ENCODE peak calls at places on chromosomes 1 and 21, in eight cellular contexts. Z is GM20000, F is pancreas, E is astrocyte of the spinal cord, J is fibroblast of lung, T is brain microvascular endothelial cell, Y is AG04450, I is fibroblast of mammary gland. L is an unnamed sample.

GRCh38 chr1:6262570-6263420 is 1.9 kb upstream of the GPR153 start:
- DNase-seq in Y (no peak), E (no peak), J (no peak), F (no peak), T (no peak), Z (no peak), I (peak), L (no peak)

GRCh38 chr1:168371477-168371876 is 90.8 kb downstream of the TBX19 start:
- DNase-seq in T (no peak), F (no peak), Z (no peak), I (no peak), J (no peak), E (no peak), Y (no peak), L (no peak)

GRCh38 chr1:95257758-95258157 is 23.7 kb downstream of the RWDD3 start:
- DNase-seq in T (peak), I (no peak), F (no peak), J (peak), E (no peak), Y (no peak), Z (no peak), L (no peak)

GRCh38 chr1:211114446-211114845 is 19.5 kb downstream of the KCNH1 start:
- DNase-seq in T (no peak), F (no peak), E (no peak), Y (no peak), I (no peak), Z (no peak), J (no peak), L (no peak)

GRCh38 chr1:147892216-147892615 is 10.4 kb upstream of the GJA8 start:
- DNase-seq in I (no peak), J (no peak), E (no peak), Y (no peak), T (no peak), F (no peak), Z (no peak), L (peak)

GRCh38 chr1:63506782-63507181 is 16.2 kb downstream of the ITGB3BP start:
- DNase-seq in E (no peak), I (no peak), T (no peak), F (no peak), J (no peak), Y (no peak), Z (no peak), L (no peak)

GRCh38 chr1:161082996-161083742 is 6.2 kb downstream of the NECTIN4 start:
- DNase-seq in T (peak), I (peak), E (peak), J (peak), F (peak), Y (peak), Z (no peak), L (peak)

GRCh38 chr21:32947736-32948135 is 78.0 kb upstream of the OLIG2 start:
- DNase-seq in F (no peak), Y (no peak), I (no peak), Z (no peak), T (no peak), J (no peak), E (no peak), L (no peak)

GRCh38 chr1:24727490-24728214 is 17.6 kb upstream of the CLIC4 start:
- DNase-seq in Y (no peak), T (peak), E (peak), F (no peak), Z (peak), J (peak), I (peak), L (no peak)

GRCh38 chr1:92478393-92478792 is 8.3 kb downstream of the GFI1 start:
- DNase-seq in I (no peak), F (no peak), Y (no peak), Z (no peak), J (no peak), T (no peak), E (no peak), L (peak)

GRCh38 chr1:78651247-78651646 is 1.6 kb downstream of the IFI44 start:
- DNase-seq in I (peak), Z (no peak), T (peak), E (peak), Y (no peak), F (no peak), J (peak), L (no peak)

GRCh38 chr1:27109103-27109822 is 45.7 kb downstream of the SLC9A1 start:
- DNase-seq in E (no peak), I (peak), T (no peak), J (no peak), F (no peak), Y (no peak), Z (no peak), L (peak)

GRCh38 chr1:75310067-75310466 is 175.9 kb downstream of the LHX8 start:
- DNase-seq in F (no peak), J (peak), E (peak), Y (no peak), Z (no peak), T (no peak), I (no peak), L (peak)

GRCh38 chr1:12147116-12147753 is 19.6 kb upstream of the TNFRSF1B start:
- DNase-seq in I (no peak), Y (no peak), T (no peak), Z (no peak), F (no peak), J (no peak), E (no peak), L (no peak)

GRCh38 chr1:26410706-26411623 is at the start of gene LIN28A:
- DNase-seq in Z (no peak), T (no peak), F (no peak), E (no peak), I (no peak), Y (no peak), J (no peak), L (no peak)

GRCh38 chr1:151620286-151620685 is 8.4 kb downstream of the SNX27 start:
- DNase-seq in E (no peak), J (no peak), T (no peak), I (peak), Y (peak), F (no peak), Z (no peak), L (no peak)

GRCh38 chr1:87089823-87090222 is 175.4 kb downstream of the HS2ST1 start:
- DNase-seq in Y (no peak), J (no peak), F (no peak), Z (no peak), T (no peak), E (no peak), I (no peak), L (no peak)

GRCh38 chr1:226972931-226973330 is 32.8 kb downstream of the COQ8A start:
- DNase-seq in Z (no peak), Y (no peak), F (no peak), I (no peak), T (no peak), E (no peak), J (no peak), L (no peak)

GRCh38 chr1:220691039-220691684 is 999 bp downstream of the C1orf115 start:
- DNase-seq in Z (no peak), Y (no peak), J (no peak), I (no peak), F (no peak), E (no peak), T (no peak), L (no peak)

GRCh38 chr1:150568567-150568966 is 10.8 kb downstream of the MCL1 start:
- DNase-seq in E (no peak), I (no peak), F (no peak), Z (no peak), T (no peak), Y (no peak), J (no peak), L (no peak)

GRCh38 chr1:150567341-150567716 is 12.1 kb downstream of the MCL1 start:
- DNase-seq in J (no peak), E (no peak), T (no peak), Y (no peak), I (peak), F (no peak), Z (peak), L (no peak)

GRCh38 chr1:150566589-150567340 is 12.6 kb downstream of the MCL1 start:
- DNase-seq in F (no peak), I (no peak), E (no peak), Z (no peak), J (no peak), Y (no peak), T (no peak), L (peak)

GRCh38 chr1:150564051-150564991 is 15.1 kb downstream of the MCL1 start:
- DNase-seq in Y (no peak), Z (no peak), T (no peak), J (no peak), E (peak), F (no peak), I (peak), L (peak)

GRCh38 chr1:150567717-150568561 is 11.5 kb downstream of the MCL1 start:
- DNase-seq in E (peak), F (peak), Z (no peak), Y (peak), J (peak), T (peak), I (peak), L (peak)
- TF ChIP-seq CTCF in E (no peak), F (no peak), Z (no peak), Y (no peak), J (no peak), T (no peak), I (no peak), L (peak)

DNA sequence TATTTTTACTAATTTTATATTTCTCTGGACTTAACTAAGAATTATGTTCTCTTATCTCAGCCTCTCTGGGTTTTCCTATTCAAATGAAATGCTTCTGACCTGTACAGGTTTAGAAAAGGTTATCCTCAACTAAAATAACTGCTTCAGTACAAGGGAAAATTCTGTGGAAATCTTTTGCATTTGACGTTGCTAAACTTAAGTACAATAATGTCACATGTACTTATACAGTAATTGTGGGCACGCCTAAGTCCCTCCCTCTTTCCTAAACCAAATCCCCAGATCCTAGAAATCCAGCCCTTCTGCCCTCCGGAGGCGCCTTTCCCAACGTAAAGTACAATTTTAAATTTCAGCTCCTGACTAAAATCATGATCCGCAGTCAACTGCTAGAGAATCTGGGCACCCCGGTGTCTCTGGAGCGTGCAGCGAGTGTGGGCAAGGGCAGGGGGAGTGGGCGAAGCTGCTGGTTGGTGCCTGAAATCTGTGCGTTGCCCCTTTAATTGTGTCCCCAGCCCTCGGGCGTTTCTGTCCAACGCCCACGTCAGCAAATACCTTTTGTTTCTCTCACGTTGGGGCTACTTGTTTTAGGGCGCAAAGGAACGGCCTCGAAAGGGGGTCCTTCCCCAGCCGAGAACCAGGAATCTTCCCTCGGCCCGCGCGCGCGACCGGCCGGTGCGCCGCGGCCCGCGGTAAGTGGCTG is at the start of gene ZBTB8A:
- DNase-seq in Y (no peak), J (peak), I (peak), T (peak), E (peak), Z (no peak), F (peak), L (peak)
- TF ChIP-seq CTCF in Y (no peak), J (no peak), I (no peak), T (peak), E (no peak), Z (no peak), F (no peak), L (no peak)

GRCh38 chr1:230977781-230978490 is 725 bp downstream of the TTC13 start:
- DNase-seq in F (peak), J (peak), T (no peak), Z (peak), I (peak), E (peak), Y (no peak), L (peak)

GRCh38 chr1:230976825-230977747 is 1.6 kb downstream of the TTC13 start:
- DNase-seq in F (no peak), Z (peak), I (no peak), J (no peak), E (no peak), Y (no peak), T (no peak), L (no peak)

GRCh38 chr1:230979389-230979716 is 459 bp downstream of the ARV1 start:
- DNase-seq in I (no peak), T (no peak), F (no peak), J (no peak), Y (no peak), Z (no peak), E (no peak), L (no peak)

GRCh38 chr1:230979952-230980351 is 1.1 kb downstream of the ARV1 start:
- DNase-seq in Y (no peak), F (no peak), E (no peak), I (no peak), J (no peak), Z (no peak), T (no peak), L (no peak)

DNA sequence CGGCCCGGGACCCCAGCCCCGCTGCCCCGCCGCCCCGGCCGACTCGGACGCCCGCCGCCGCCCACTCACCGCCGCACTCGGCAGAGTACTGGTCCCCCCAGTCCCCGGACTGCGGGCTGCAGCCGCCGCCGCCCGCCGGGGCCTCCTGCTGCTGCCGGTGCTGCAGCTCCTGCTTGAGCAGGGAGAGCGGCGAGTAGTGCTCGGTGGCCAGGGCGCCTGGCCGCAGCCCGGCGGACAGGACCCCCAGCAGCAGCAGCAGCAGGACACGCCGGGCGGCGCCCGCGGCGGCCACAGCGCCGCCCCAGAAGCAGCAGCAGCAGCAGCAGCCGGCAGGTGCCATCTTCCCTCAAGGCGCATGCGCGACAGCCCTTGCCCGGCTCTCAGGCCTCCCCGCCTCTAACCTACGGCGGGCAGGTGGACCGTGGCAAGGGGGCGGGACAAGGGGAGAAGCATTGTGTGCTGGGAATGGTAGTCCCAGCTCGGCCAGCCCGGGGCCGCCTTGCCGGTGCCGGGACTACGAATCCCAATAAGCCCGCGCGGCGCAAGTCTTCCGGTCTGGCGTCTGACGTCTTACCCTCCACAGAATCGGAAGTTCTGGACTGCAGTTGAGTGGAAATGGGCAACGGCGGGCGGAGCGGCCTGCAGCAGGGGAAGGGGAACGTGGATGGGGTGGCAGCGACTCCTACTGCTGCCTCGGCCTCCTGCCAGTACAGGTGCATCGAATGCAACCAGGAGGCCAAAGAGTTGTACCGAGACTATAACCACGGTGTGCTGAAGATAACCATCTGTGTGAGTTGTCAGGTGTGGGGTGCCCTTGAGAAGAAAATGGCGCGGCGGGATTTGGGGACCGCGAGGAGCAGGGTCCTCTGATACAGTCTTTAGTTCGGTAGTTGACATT is at the start of the genes ARV1 and TTC13:
- DNase-seq in E (peak), I (peak), T (peak), Z (peak), F (peak), Y (peak), J (peak), L (peak)
- TF ChIP-seq CTCF in E (peak), I (no peak), T (peak), Z (peak), F (peak), Y (peak), J (no peak), L (peak)

GRCh38 chr21:45926281-45926680 is 55.3 kb upstream of the COL6A1 start:
- DNase-seq in J (no peak), Z (no peak), F (no peak), I (peak), Y (no peak), E (no peak), T (no peak), L (no peak)
- TF ChIP-seq CTCF in J (peak), Z (no peak), F (no peak), I (peak), Y (peak), E (no peak), T (peak), L (no peak)

L was measured in MCF 10A.